ENCODE peak calls at places on chromosome X, in seven cellular contexts. A is HCT116, T is K562, O is GM12878, C is SK-N-SH, S is HepG2, M is H1. N is an unnamed sample.

GRCh38 chrX:142327182-142327581 is 122.1 kb upstream of the MAGEC2 start:
- DNase-seq in A (no peak), T (no peak), S (no peak), C (no peak), O (no peak), M (no peak), N (no peak)

GRCh38 chrX:41561045-41561444 is 113.9 kb downstream of the NYX start:
- DNase-seq in A (no peak), O (peak), M (no peak), T (peak), C (no peak), S (no peak), N (no peak)

GRCh38 chrX:7889680-7890079 is 37.5 kb downstream of the PNPLA4 start:
- DNase-seq in A (no peak), M (no peak), C (no peak), S (no peak), O (no peak), T (no peak), N (no peak)

GRCh38 chrX:155613927-155614559 is 1.3 kb upstream of the TMLHE start:
- DNase-seq in C (no peak), T (no peak), S (no peak), A (no peak), M (no peak), O (no peak), N (no peak)

GRCh38 chrX:119726900-119727555 is 31.4 kb upstream of the SOWAHD start:
- DNase-seq in A (no peak), O (no peak), M (no peak), T (no peak), S (no peak), C (no peak), N (no peak)

GRCh38 chrX:18927558-18927957 is 56.4 kb downstream of the PHKA2 start:
- DNase-seq in C (no peak), T (no peak), O (no peak), S (no peak), A (no peak), M (no peak), N (no peak)

GRCh38 chrX:46673596-46673995 is 85.3 kb downstream of the SLC9A7 start:
- DNase-seq in S (no peak), T (no peak), M (no peak), O (no peak), A (no peak), C (no peak), N (no peak)

GRCh38 chrX:108169768-108170167 is 78.2 kb downstream of the ATG4A start:
- DNase-seq in T (no peak), M (no peak), A (no peak), S (no peak), O (no peak), C (no peak), N (no peak)

GRCh38 chrX:41481264-41482109 is 34.3 kb downstream of the NYX start:
- DNase-seq in M (no peak), S (peak), O (no peak), C (peak), A (peak), T (peak), N (no peak)

GRCh38 chrX:1483843-1484637 is 31.3 kb upstream of the ASMTL start:
- DNase-seq in S (peak), M (no peak), O (peak), T (no peak), A (no peak), C (no peak), N (no peak)
- TF ChIP-seq JUND in S (no peak), M (no peak), O (no peak), T (no peak), A (no peak), C (no peak), N (no peak)

DNA sequence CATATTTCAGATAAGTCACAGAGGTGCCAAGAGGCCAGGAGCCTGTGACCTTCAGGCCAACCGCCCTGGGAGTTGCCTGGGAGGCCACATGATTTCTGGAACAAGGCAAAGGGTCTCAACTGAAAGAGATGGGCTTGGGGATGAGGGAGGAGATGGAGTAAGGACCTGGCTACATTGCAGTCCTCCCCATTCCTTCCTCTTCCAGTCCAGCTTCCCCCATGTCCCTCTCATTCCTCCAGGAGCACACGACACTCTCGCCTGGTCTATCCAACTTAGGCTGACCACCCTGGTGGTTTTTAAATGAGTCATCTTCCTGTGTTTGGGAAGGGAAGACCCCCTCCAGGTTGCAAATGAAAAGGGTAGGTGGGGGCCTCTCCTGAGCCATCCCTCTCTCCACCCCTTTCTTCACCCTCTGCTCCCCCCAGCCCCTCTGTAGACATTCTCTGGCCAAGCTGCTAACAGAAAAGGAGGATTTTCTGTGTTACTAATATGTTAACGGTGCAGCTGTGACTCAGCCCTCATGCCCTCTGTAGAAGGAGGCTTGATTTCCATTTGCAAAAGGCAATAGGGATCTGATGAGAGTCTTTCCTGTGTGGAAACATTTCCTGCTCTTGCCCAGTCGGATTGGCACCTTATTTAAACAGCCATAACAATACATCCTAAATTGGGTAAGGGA is 79.2 kb downstream of the RTL5 start:
- DNase-seq in A (no peak), S (no peak), T (no peak), O (no peak), C (no peak), M (peak), N (no peak)
- TF ChIP-seq JUND in A (no peak), S (no peak), T (no peak), O (no peak), C (no peak), M (no peak), N (no peak)

DNA sequence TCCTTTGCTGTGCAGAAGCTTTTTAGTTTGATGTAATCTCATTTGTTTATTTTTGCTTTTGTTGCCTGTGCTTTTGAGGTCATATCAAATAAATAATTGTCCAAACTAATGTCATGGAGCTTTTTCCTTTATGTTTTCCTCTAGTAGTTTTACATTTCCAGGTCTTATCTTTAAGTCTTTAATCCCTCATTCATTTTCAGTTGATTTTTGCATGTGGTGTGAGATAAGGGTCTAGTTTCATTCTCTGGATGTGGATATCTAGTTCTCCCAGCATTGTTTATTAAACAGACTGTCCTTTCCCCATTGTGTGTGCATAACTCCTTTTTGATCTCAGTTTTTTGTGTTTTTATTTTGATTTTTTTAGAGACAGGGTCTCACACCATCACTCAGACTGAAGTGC is 179.1 kb upstream of the STK26 start:
- DNase-seq in M (no peak), A (no peak), O (no peak), T (no peak), C (no peak), S (no peak), N (no peak)
- TF ChIP-seq JUND in M (no peak), A (no peak), O (no peak), T (no peak), C (no peak), S (no peak), N (no peak)

GRCh38 chrX:40172980-40173661 is 75.4 kb upstream of the BCOR start:
- DNase-seq in M (no peak), T (no peak), C (no peak), S (peak), O (no peak), A (no peak), N (no peak)
- TF ChIP-seq JUND in M (no peak), T (no peak), C (no peak), S (no peak), O (no peak), A (no peak), N (no peak)

GRCh38 chrX:154329284-154329683 is 33.7 kb downstream of the TKTL1 start:
- DNase-seq in M (no peak), C (no peak), A (no peak), T (no peak), S (no peak), O (no peak), N (no peak)

GRCh38 chrX:154334496-154334895 is 38.9 kb downstream of the TKTL1 start:
- DNase-seq in A (no peak), C (no peak), M (no peak), T (no peak), O (no peak), S (no peak), N (no peak)

GRCh38 chrX:154332561-154332960 is 37.0 kb downstream of the TKTL1 start:
- DNase-seq in T (no peak), S (no peak), O (no peak), C (no peak), A (no peak), M (no peak), N (no peak)

GRCh38 chrX:154333116-154333515 is 37.5 kb downstream of the TKTL1 start:
- DNase-seq in S (no peak), T (no peak), M (no peak), C (no peak), O (no peak), A (no peak), N (no peak)

GRCh38 chrX:154333837-154334271 is 38.3 kb downstream of the TKTL1 start:
- DNase-seq in T (no peak), A (no peak), C (no peak), O (peak), S (no peak), M (no peak), N (no peak)
- TF ChIP-seq JUND in T (no peak), A (no peak), C (no peak), O (no peak), S (no peak), M (no peak), N (no peak)

DNA sequence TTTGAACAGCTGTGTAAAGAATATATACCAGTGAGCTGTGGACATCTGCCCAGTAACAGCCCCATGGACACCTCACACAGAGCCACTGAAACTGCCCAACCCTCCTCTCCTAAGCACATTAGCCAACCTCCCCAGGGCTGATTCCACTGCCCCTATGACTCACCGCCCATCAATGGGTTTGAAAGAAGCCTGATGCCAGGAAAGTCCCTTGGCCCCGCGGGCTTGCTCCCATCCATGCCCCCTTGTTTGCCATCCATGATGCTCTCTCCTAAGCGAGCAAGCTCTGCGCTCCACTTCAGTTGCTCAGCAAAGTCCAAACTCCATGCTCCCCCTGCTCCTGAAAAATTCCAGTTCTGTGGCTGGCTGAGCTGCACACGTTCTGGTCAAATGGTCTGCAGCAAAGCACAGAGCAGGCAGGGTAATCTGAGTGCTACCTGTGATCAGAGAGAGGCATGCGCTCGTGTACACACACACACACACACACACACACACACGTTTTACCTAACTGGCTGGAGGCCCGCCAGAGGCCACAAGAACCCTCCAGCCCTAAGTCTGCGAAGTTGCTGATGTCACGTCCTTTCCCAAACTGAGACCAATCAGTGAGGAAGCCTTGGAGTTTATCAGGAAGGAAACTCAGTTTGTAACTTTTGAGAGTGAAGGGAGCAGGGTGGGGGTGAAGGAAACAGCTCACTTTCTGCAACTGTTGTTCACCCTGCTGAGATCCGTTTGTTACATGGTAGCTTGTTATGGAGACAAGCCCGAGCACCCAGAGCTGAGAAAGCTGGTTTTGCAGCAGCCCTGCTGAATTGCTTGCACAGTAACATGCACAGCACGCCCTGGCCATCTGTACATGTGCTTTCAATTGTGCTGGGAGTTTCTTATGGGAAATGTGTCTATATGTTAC is at the start of gene ASB9:
- DNase-seq in O (no peak), A (peak), S (peak), T (no peak), M (no peak), C (peak), N (no peak)
- TF ChIP-seq JUND in O (no peak), A (peak), S (no peak), T (no peak), M (no peak), C (peak), N (no peak)

DNA sequence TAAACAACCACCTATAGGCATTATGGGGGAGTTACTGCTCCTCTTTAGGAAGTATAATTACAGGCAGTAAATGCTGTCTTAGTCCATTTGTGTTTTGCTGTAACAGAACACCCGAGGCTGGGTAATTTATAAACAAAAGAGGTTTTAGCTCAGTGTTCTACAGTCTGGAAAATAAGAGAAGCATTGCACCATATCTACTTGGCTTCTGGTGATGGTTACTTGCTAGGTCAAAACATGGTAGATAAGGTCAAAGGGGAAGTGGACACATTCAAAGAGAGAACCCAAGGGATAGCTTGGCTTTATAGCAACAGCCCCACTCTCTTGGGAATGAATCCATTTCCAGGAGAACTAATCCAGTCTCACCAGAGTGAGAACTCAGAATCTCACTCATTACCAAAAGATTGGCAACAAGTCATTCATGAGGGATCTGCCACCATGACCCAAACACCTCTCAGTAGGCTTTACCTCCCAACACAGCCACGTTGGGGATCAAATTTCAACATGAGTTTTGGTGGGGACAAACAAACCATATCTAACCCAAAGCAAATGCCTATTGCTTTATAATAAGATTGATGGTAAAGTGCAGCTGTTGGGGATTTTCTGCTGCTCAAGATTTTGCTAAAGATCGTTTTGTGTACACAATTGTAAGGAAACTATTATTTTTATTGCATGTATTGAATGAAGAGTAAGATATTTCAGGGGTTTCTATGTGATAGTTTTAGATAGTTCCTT is 32.6 kb downstream of the STAG2 start:
- DNase-seq in T (no peak), S (no peak), C (no peak), O (no peak), A (no peak), M (no peak), N (no peak)
- TF ChIP-seq JUND in T (no peak), S (no peak), C (no peak), O (no peak), A (no peak), M (no peak), N (no peak)

GRCh38 chrX:136202889-136203288 is 48.3 kb downstream of the MAP7D3 start:
- DNase-seq in O (no peak), T (no peak), M (no peak), S (no peak), C (no peak), A (no peak), N (peak)

GRCh38 chrX:136205882-136206281 is 45.3 kb downstream of the MAP7D3 start:
- DNase-seq in O (no peak), C (no peak), M (no peak), S (no peak), A (no peak), T (no peak), N (no peak)

GRCh38 chrX:136206916-136207315 is 44.3 kb downstream of the MAP7D3 start:
- DNase-seq in A (no peak), C (no peak), M (no peak), T (no peak), O (no peak), S (no peak), N (no peak)

GRCh38 chrX:136203438-136203837 is 47.8 kb downstream of the MAP7D3 start:
- DNase-seq in T (no peak), S (no peak), C (no peak), O (no peak), A (no peak), M (no peak), N (no peak)

DNA sequence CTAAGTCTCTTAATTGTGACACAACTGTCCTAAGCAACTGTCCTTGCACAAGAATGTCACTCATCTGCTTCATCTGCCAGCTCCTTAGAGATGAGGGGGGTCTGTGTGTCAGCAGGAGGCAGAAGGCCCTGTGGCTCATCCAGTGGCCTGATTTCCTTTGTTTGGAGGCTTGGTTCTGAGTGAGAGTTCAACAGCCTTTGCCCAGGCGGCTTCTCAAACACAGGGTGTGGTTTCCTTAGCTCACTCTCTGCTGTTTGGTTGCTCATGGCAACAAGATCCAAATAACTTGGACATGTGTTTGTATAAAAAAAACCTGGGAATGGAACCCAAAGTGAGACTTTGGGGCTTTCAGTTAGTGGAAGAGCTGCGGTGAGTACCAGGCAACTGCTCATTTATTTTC is 46.6 kb downstream of the MAP7D3 start:
- DNase-seq in C (no peak), T (peak), O (no peak), M (no peak), A (no peak), S (no peak), N (no peak)
- TF ChIP-seq JUND in C (no peak), T (no peak), O (no peak), M (no peak), A (no peak), S (no peak), N (no peak)

DNA sequence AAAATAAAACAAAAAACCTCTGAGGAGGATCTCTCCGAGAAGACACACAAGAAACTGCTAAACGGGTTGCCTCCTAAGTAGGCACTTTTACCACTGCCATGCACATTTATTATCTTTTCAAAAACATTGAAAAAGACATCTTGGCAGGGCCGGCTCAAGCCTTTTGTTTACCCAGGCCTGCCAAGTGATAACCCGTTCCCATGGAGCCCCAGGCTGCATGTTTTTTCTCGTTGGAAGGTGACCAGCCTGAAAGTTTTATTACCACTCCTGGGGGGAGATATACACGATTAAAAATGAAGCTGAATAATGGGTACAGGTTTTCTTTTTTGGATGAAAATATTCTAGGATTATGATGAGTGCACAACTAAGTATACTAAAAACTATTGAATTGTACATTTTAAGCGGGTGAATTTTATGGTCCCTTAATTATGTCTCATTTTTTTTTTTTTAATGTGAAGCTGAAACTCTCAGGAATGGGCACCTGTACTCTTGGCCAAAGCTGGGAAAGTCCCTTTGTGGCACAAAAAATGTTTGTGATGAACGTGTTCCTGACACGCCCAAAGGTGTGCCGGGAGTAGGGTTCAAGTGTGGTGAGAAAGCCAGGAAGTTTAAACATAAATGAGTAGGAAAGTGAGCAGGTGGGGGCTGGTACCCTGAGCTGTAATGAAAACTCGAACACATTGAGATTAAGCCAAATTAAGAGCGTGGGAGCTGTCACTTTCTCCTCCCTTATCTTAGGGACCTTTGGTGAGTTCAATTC is 1.5 kb upstream of the MAP7D2 start:
- DNase-seq in C (no peak), M (no peak), A (no peak), O (no peak), S (no peak), T (no peak), N (no peak)
- TF ChIP-seq JUND in C (no peak), M (no peak), A (no peak), O (no peak), S (no peak), T (no peak), N (no peak)